ENCODE peak calls at places on chromosomes 1 and 21, in four cellular contexts. Y, F, K and L are unnamed samples.

GRCh38 chr1:30033276-30034104 is 689.9 kb downstream of the MATN1 start:
- DNase-seq in F (no peak), K (no peak), Y (no peak), L (no peak)

GRCh38 chr1:62407398-62408009 is 29.3 kb upstream of the USP1 start:
- DNase-seq in F (peak), Y (peak), K (peak), L (peak)

GRCh38 chr1:46084553-46085448 is 47.6 kb downstream of the PIK3R3 start:
- DNase-seq in F (peak), K (no peak), Y (no peak), L (peak)

GRCh38 chr1:14516974-14517812 is 81.3 kb upstream of the KAZN start:
- DNase-seq in F (peak), Y (peak), K (no peak), L (peak)

GRCh38 chr1:74368335-74368734 is 133.1 kb downstream of the TNNI3K start:
- DNase-seq in Y (no peak), F (no peak), K (no peak), L (no peak)

GRCh38 chr1:180773210-180773865 is 139.4 kb upstream of the KIAA1614 start:
- DNase-seq in Y (no peak), F (peak), K (no peak), L (peak)

GRCh38 chr1:180239145-180240096 is 9.4 kb downstream of the LHX4 start:
- DNase-seq in K (no peak), Y (no peak), F (no peak), L (no peak)

GRCh38 chr1:163278602-163279001 is 43.2 kb upstream of the NUF2 start:
- DNase-seq in K (no peak), F (no peak), Y (no peak), L (no peak)

GRCh38 chr1:210822897-210823296 is 311.1 kb downstream of the KCNH1 start:
- DNase-seq in K (no peak), Y (no peak), F (no peak), L (peak)

GRCh38 chr1:56934400-56935080 is 31.3 kb downstream of the C8B start:
- DNase-seq in F (peak), K (no peak), Y (no peak), L (no peak)

GRCh38 chr1:25906644-25907300 is 553 bp upstream of the STMN1 start:
- DNase-seq in K (no peak), Y (peak), F (peak), L (no peak)

GRCh38 chr1:53640696-53641065 is 98.3 kb downstream of the GLIS1 start:
- DNase-seq in Y (no peak), K (no peak), F (no peak), L (no peak)

GRCh38 chr1:112849967-112850641 is 105.9 kb downstream of the SLC16A1 start:
- DNase-seq in K (no peak), F (no peak), Y (no peak), L (no peak)

GRCh38 chr1:204320413-204320812 is 39.3 kb downstream of the PLEKHA6 start:
- DNase-seq in K (no peak), Y (peak), F (peak), L (peak)

GRCh38 chr21:42583150-42583991 is 69.7 kb downstream of the SLC37A1 start:
- DNase-seq in Y (no peak), K (no peak), F (no peak), L (no peak)

GRCh38 chr21:45570826-45571601 is 28.8 kb upstream of the SLC19A1 start:
- DNase-seq in F (no peak), Y (no peak), K (no peak), L (no peak)

GRCh38 chr1:197787056-197787455 is 11.8 kb upstream of the DENND1B start:
- DNase-seq in K (no peak), F (peak), Y (no peak), L (no peak)

GRCh38 chr1:16064536-16065196 is 8.8 kb downstream of the FAM131C start:
- DNase-seq in K (no peak), F (no peak), Y (no peak), L (peak)

GRCh38 chr1:109547412-109548320 is 749 bp upstream of the GNAI3 start:
- DNase-seq in K (peak), Y (peak), F (peak), L (no peak)

GRCh38 chr1:51557168-51557567 is 38.1 kb upstream of the EPS15 start:
- DNase-seq in K (no peak), Y (no peak), F (no peak), L (no peak)

GRCh38 chr1:101162736-101163405 is 73.9 kb upstream of the S1PR1 start:
- DNase-seq in F (no peak), K (no peak), Y (no peak), L (no peak)

GRCh38 chr21:32456497-32456918 is 44.0 kb downstream of the EVA1C start:
- DNase-seq in F (peak), Y (no peak), K (no peak), L (peak)

GRCh38 chr1:107263291-107263790 is 122.5 kb downstream of the NTNG1 start:
- DNase-seq in F (no peak), Y (no peak), K (no peak), L (no peak)

GRCh38 chr1:3075666-3076387 is 6.8 kb downstream of the PRDM16 start:
- DNase-seq in K (no peak), F (no peak), Y (no peak), L (no peak)

DNA sequence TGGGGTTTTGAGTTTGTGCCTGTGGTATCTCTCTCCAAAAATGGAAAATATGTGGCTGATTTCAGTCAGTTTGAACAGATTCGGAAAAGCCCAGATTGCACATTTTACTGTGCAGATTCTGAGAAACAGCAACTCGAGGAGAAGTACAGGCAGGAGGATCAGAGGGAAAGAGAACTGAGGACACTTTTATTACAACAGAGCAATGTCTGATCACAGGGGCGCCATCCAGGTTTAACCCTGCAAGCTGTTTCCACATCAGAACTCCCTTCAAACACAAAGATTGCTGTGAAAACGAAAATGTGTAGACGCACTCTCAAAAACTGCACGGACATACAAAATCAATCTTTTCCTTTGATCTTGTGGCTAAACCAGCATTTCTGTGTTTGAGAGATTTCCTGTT is 43.4 kb downstream of the KCNJ15 start:
- DNase-seq in F (no peak), K (no peak), Y (no peak), L (no peak)
- H3K4me3 ChIP-seq in F (no peak), K (no peak), Y (no peak), L (no peak)

GRCh38 chr1:32757213-32757895 is 54.8 kb upstream of the SYNC start:
- DNase-seq in F (no peak), Y (peak), K (no peak), L (no peak)

GRCh38 chr1:32753532-32754281 is 51.1 kb upstream of the SYNC start:
- DNase-seq in F (peak), K (peak), Y (peak), L (peak)

GRCh38 chr1:32754282-32755097 is 51.9 kb upstream of the SYNC start:
- DNase-seq in Y (peak), F (peak), K (no peak), L (no peak)

GRCh38 chr1:32755810-32756159 is 53.2 kb upstream of the SYNC start:
- DNase-seq in K (no peak), Y (no peak), F (no peak), L (no peak)

DNA sequence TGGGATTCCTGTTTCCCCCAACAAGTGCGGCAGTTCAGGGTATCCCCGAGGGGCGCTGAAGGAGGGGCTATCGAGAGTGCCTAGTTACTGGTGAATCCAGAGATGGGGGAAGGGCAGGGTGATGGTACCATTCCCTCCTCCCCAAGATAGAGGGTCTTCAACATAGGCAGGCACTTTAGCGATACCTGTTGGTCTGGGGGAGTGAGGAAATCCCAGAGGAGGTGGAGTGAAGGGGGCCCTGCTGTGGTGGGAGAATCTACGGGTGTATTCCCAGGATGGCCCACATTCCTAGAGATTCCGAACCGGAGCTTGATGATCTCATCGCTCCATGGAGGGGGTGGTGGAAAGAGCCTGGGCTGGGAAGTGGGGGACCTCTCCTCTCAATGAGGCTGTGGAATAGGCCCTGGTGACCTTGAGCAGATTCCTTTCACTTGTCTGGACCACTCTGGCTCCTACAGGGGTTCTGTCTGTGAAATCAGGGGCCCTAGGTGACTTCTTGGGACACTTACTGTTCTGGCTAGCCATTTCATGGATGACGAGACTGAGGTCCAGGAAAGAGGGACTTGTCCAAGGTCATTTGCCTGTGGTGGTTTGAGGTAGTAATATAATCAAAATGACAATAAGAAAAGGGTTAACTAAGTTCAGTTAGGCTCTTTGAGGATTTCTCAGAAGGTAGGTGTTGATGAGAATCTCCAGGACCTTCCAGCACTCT is 52.7 kb upstream of the SYNC start:
- DNase-seq in K (no peak), F (no peak), Y (no peak), L (no peak)
- H3K4me3 ChIP-seq in K (no peak), F (peak), Y (peak), L (peak)

GRCh38 chr1:59045137-59045536 is 251.8 kb upstream of the FGGY start:
- DNase-seq in K (no peak), F (no peak), Y (no peak), L (no peak)
- H3K4me3 ChIP-seq in K (no peak), F (no peak), Y (no peak), L (no peak)

DNA sequence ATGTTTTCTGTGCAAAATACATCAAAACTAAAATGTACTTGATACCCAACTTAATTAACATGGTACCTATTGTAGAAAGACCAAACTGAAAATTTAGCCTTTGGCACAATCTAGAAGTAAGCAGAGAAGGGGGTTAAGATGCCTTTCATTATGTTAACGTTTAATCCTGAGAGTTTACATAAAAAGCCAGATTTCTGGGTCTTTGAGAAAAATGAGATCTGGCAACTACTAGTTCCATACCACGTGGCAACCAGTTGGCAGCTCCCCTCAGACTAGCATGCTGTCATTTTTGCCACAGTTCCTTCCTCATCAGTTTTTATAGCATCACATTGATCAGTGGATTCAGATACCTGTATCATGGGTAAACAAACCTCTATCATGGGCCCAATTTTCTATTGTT is 1.5 kb downstream of the RO60 start:
- DNase-seq in Y (peak), F (peak), K (peak), L (peak)
- H3K4me3 ChIP-seq in Y (peak), F (peak), K (peak), L (peak)

GRCh38 chr1:39940980-39941871 is 13.7 kb upstream of the MFSD2A start:
- DNase-seq in F (no peak), Y (no peak), K (no peak), L (no peak)
- H3K4me3 ChIP-seq in F (no peak), Y (no peak), K (no peak), L (no peak)

DNA sequence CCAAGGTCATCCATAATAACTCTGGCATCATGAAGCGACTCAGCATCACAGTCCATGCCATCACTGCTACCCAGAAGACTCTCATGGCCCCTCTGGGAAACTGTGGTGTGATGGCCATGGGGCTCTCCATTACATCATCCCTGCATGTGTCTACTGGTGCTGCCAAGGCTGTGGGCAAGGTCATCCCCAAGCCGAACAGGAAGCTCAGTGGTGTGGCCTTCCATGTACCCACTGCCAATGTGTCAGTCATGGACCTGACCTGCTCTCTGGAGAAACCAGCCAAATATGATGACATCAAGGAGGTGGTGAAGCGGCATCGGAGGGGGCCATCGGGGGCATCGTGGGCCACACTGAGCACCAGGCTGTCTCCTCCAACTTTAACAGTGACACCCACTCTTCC is 65.1 kb upstream of the ARHGAP29 start:
- DNase-seq in F (no peak), K (no peak), Y (no peak), L (no peak)
- H3K4me3 ChIP-seq in F (no peak), K (no peak), Y (no peak), L (no peak)

DNA sequence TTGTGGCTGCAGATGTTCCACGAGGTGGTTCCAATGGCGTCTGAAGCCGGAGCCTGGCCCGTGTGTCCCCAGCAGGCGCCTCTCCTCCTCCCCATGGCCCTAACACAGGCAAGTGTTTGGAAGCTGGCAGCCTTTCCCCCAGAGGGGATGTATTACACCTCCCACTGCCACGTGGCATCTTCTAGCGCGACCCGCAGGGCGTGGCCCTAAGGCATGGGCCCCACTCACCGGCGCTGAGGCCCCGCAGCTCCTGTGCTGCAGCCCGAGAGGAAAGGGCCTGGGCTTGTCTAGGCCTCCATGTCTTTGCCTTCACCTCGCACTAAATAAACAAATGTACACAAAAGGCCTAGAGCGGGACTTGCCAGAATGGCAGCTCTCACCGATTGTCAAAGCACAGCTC is 37.9 kb downstream of the SLC66A1 start:
- DNase-seq in K (no peak), Y (no peak), F (no peak), L (no peak)
- H3K4me3 ChIP-seq in K (no peak), Y (no peak), F (no peak), L (no peak)

DNA sequence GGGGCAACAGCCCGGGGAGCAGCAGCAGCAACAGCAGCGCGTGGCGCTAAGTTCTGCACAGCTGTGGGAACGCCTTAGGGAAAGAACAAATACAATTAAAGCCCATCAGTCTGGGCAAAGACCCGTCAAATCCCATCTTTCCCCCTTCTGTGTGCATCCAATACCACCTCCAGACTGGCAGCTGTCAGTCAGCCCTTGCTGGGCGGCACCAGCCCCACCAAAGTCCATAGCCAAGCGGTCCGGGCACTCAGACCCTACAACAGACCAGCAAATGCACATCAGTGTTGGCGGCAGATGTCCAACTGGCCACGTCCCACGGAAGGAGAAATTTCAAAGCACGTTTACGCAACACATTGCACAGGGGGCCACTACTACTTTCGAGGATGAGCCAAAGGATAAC is 12.9 kb downstream of the PABPC4 start:
- DNase-seq in Y (no peak), F (no peak), K (no peak), L (no peak)
- H3K4me3 ChIP-seq in Y (no peak), F (no peak), K (no peak), L (no peak)